ENCODE peak calls at places on chromosome 20, in eight cellular contexts. F is cardiac fibroblast; O is WTC11; V is NCI-H774; G is uterus; N is GM04504; U is activated CD4-positive, alpha-beta T cell treated with anti-CD3 and anti-CD28 coated beads, Interleukin-2, amount 50 U/mL, for 4 hours; S is AG09309. L is an unnamed sample.

GRCh38 chr20:50475879-50476292 is 34.3 kb upstream of the PTPN1 start:
- DNase-seq in S (no peak), N (no peak), G (no peak), V (no peak), O (no peak), F (peak), U (no peak), L (no peak)

GRCh38 chr20:32538526-32538918 is 46.6 kb downstream of the NOL4L start:
- DNase-seq in S (no peak), G (no peak), U (no peak), N (no peak), F (no peak), O (peak), V (no peak), L (no peak)

GRCh38 chr20:48738399-48739304 is 89.1 kb downstream of the PREX1 start:
- DNase-seq in U (no peak), G (no peak), O (no peak), V (no peak), N (no peak), S (no peak), F (no peak), L (no peak)

GRCh38 chr20:8050117-8050837 is 30.7 kb upstream of the TMX4 start:
- DNase-seq in O (no peak), G (no peak), F (no peak), N (no peak), S (no peak), U (no peak), V (no peak), L (no peak)

GRCh38 chr20:48357714-48358113 is 470.1 kb downstream of the PREX1 start:
- DNase-seq in O (no peak), G (no peak), S (no peak), U (no peak), N (no peak), V (no peak), F (no peak), L (no peak)

GRCh38 chr20:62508641-62509051 is 32.9 kb upstream of the GATA5 start:
- DNase-seq in N (no peak), G (no peak), F (no peak), S (no peak), V (no peak), O (no peak), U (no peak), L (no peak)

GRCh38 chr20:17505664-17506517 is 25.3 kb downstream of the BFSP1 start:
- DNase-seq in G (no peak), F (peak), N (no peak), U (peak), V (no peak), S (no peak), O (no peak), L (no peak)

GRCh38 chr20:59988141-59988540 is 29.9 kb downstream of the CDH26 start:
- DNase-seq in V (peak), S (no peak), U (no peak), F (peak), N (no peak), G (no peak), O (no peak), L (no peak)

GRCh38 chr20:8766868-8767390 is 302.0 kb upstream of the PLCB4 start:
- DNase-seq in S (no peak), U (no peak), F (no peak), V (no peak), N (no peak), O (no peak), G (no peak), L (no peak)